ENCODE peak calls at places on chromosomes 16 and 17, in six cellular contexts. M, H, Y, T, S and A are unnamed samples.

GRCh38 chr17:61155590-61156181 is 244.0 kb upstream of the TBX2 start:
- DNase-seq in T (no peak), M (no peak), S (no peak), Y (no peak), H (no peak), A (peak; percentile 50)

GRCh38 chr17:59746849-59747445 is 39.5 kb downstream of the VMP1 start:
- DNase-seq in Y (no peak), T (no peak), H (no peak), S (no peak), M (peak; percentile 65), A (peak; percentile 58)

GRCh38 chr17:3976675-3977171 is 12.5 kb upstream of the ATP2A3 start:
- DNase-seq in T (no peak), Y (no peak), H (no peak), M (no peak), S (no peak), A (peak; percentile 83)

GRCh38 chr16:66705790-66706505 is 9.4 kb upstream of the CMTM4 start:
- DNase-seq in M (no peak), T (no peak), H (no peak), S (no peak), Y (no peak), A (no peak)

GRCh38 chr16:49466529-49466831 is 92.9 kb downstream of the C16orf78 start:
- DNase-seq in T (no peak), S (no peak), M (no peak), H (no peak), Y (no peak), A (no peak)

GRCh38 chr17:4510615-4510941 is 11.9 kb downstream of the SPNS2 start:
- DNase-seq in M (no peak), Y (no peak), S (no peak), T (no peak), H (no peak), A (no peak)

GRCh38 chr16:83799336-83799735 is 8.4 kb upstream of the HSBP1 start:
- DNase-seq in S (no peak), Y (no peak), T (no peak), H (no peak), M (peak; percentile 12), A (no peak)

GRCh38 chr17:4199818-4200402 is 56.9 kb downstream of the CYB5D2 start:
- DNase-seq in M (peak; percentile 64), Y (peak; percentile 23), T (no peak), H (peak; percentile 33), S (peak; percentile 13), A (peak; percentile 32)

GRCh38 chr17:34797724-34798123 is 163.5 kb downstream of the CCT6B start:
- DNase-seq in Y (peak; percentile 36), S (no peak), H (peak; percentile 9), M (no peak), T (no peak), A (no peak)

GRCh38 chr17:143785-144281 is 6.5 kb downstream of the SCGB1C2 start:
- DNase-seq in H (peak; percentile 84), T (peak; percentile 72), S (peak; percentile 83), M (peak; percentile 80), Y (peak; percentile 90), A (peak; percentile 38)

GRCh38 chr17:62819511-62820221 is 11.6 kb upstream of the MARCHF10 start:
- DNase-seq in Y (peak; percentile 49), H (peak; percentile 8), T (no peak), S (no peak), M (peak; percentile 80), A (no peak)

GRCh38 chr17:9056566-9056965 is 35.3 kb downstream of the NTN1 start:
- DNase-seq in S (no peak), M (no peak), Y (no peak), T (no peak), H (no peak), A (no peak)

GRCh38 chr16:9176547-9177418 is 85.3 kb downstream of the HAPSTR1 start:
- DNase-seq in Y (no peak), T (no peak), H (no peak), M (no peak), S (no peak), A (no peak)

GRCh38 chr17:51692917-51693316 is 432.6 kb downstream of the UTP18 start:
- DNase-seq in M (no peak), S (no peak), T (no peak), H (no peak), Y (no peak), A (no peak)